ENCODE peak calls at places on chromosome 12, in eight cellular contexts. Y, N, Z, Q, R, K, G and E are unnamed samples.

GRCh38 chr12:127761880-127762279 is 505.1 kb upstream of the TMEM132C start:
- DNase-seq in Y (no peak), N (no peak), Z (no peak), Q (no peak), R (no peak), K (no peak), G (no peak), E (no peak)

GRCh38 chr12:754238-754816 is 1.9 kb downstream of the WNK1 start:
- DNase-seq in Y (no peak), N (no peak), Z (no peak), Q (peak), R (no peak), K (no peak), G (peak), E (no peak)

GRCh38 chr12:28563286-28563685 is 373.0 kb downstream of the CCDC91 start:
- DNase-seq in Y (no peak), N (no peak), Z (no peak), Q (no peak), R (no peak), K (no peak), G (no peak), E (no peak)

GRCh38 chr12:3042394-3042793 is 34.8 kb upstream of the TSPAN9 start:
- DNase-seq in Y (no peak), N (no peak), Z (no peak), Q (no peak), R (peak), K (no peak), G (no peak), E (no peak)

GRCh38 chr12:2523317-2523716 is 271.5 kb upstream of the FKBP4 start:
- DNase-seq in Y (no peak), N (no peak), Z (no peak), Q (no peak), R (no peak), K (no peak), G (no peak), E (no peak)

GRCh38 chr12:13000935-13001724 is 1.1 kb upstream of the HEBP1 start:
- DNase-seq in Y (peak), N (peak), Z (peak), Q (peak), R (peak), K (peak), G (peak), E (peak)

GRCh38 chr12:103933237-103933636 is 3.0 kb downstream of the HSP90B1 start:
- DNase-seq in Y (no peak), N (no peak), Z (no peak), Q (no peak), R (peak), K (no peak), G (no peak), E (no peak)

GRCh38 chr12:2650261-2651060 is 144.3 kb upstream of the FKBP4 start:
- DNase-seq in Y (no peak), N (no peak), Z (peak), Q (no peak), R (no peak), K (peak), G (no peak), E (no peak)

GRCh38 chr12:80195143-80195726 is 95.9 kb downstream of the OTOGL start:
- DNase-seq in Y (peak), N (peak), Z (no peak), Q (peak), R (peak), K (no peak), G (no peak), E (no peak)

GRCh38 chr12:3304436-3305135 is 186.4 kb upstream of the PRMT8 start:
- DNase-seq in Y (peak), N (no peak), Z (no peak), Q (peak), R (no peak), K (no peak), G (peak), E (no peak)

GRCh38 chr12:11709513-11709912 is 60.0 kb downstream of the ETV6 start:
- DNase-seq in Y (no peak), N (no peak), Z (no peak), Q (no peak), R (no peak), K (no peak), G (no peak), E (no peak)

GRCh38 chr12:57001448-57001906 is 4.9 kb downstream of the ZBTB39 start:
- DNase-seq in Y (peak), N (peak), Z (peak), Q (peak), R (peak), K (peak), G (no peak), E (peak)

GRCh38 chr12:130617219-130617618 is 98.9 kb downstream of the RIMBP2 start:
- DNase-seq in Y (no peak), N (no peak), Z (no peak), Q (peak), R (no peak), K (no peak), G (no peak), E (no peak)

GRCh38 chr12:130787445-130788410 is 51.3 kb downstream of the STX2 start:
- DNase-seq in Y (no peak), N (no peak), Z (no peak), Q (no peak), R (no peak), K (no peak), G (no peak), E (no peak)

GRCh38 chr12:68119250-68119649 is 40.3 kb downstream of the IFNG start:
- DNase-seq in Y (no peak), N (no peak), Z (no peak), Q (no peak), R (no peak), K (no peak), G (no peak), E (no peak)

GRCh38 chr12:88889326-88890110 is 309.2 kb upstream of the KITLG start:
- DNase-seq in Y (no peak), N (no peak), Z (no peak), Q (no peak), R (no peak), K (no peak), G (no peak), E (no peak)

GRCh38 chr12:3797649-3798048 is 44.7 kb upstream of the CRACR2A start:
- DNase-seq in Y (peak), N (no peak), Z (no peak), Q (peak), R (no peak), K (no peak), G (no peak), E (no peak)

GRCh38 chr12:97716356-97716755 is 253.8 kb downstream of the RMST start:
- DNase-seq in Y (peak), N (no peak), Z (no peak), Q (no peak), R (no peak), K (no peak), G (no peak), E (no peak)

GRCh38 chr12:100481021-100481420 is 7.4 kb downstream of the NR1H4 start:
- DNase-seq in Y (no peak), N (no peak), Z (no peak), Q (peak), R (no peak), K (no peak), G (no peak), E (no peak)

GRCh38 chr12:59736359-59736758 is 140.5 kb downstream of the SLC16A7 start:
- DNase-seq in Y (no peak), N (no peak), Z (no peak), Q (no peak), R (no peak), K (no peak), G (no peak), E (no peak)

GRCh38 chr12:54300732-54301427 is at the start of gene NFE2:
- DNase-seq in Y (peak), N (peak), Z (no peak), Q (peak), R (peak), K (peak), G (no peak), E (peak)

GRCh38 chr12:69886715-69887114 is 61.7 kb downstream of the MYRFL start:
- DNase-seq in Y (no peak), N (no peak), Z (no peak), Q (no peak), R (no peak), K (no peak), G (no peak), E (no peak)

GRCh38 chr12:131223791-131224567 is 270.3 kb downstream of the ADGRD1 start:
- DNase-seq in Y (peak), N (no peak), Z (peak), Q (no peak), R (no peak), K (no peak), G (no peak), E (no peak)

GRCh38 chr12:8508912-8509841 is 4.1 kb upstream of the CLEC4D start:
- DNase-seq in Y (no peak), N (no peak), Z (no peak), Q (no peak), R (no peak), K (no peak), G (no peak), E (no peak)